ENCODE peak calls at places on chromosomes 13 and 19, in five cellular contexts. K is posterior cingulate gyrus; M is neural crest cell; C is activated CD4-positive, alpha-beta memory T cell treated with anti-CD3 and anti-CD28 coated beads, Interleukin-2, amount 10 ng/mL, durations not matched to agents 7 days and 5 days; J is cardiac fibroblast. H is an unnamed sample.

GRCh38 chr19:18596752-18597157 is 8.2 kb downstream of the REX1BD start:
- DNase-seq in K (no peak), M (no peak), C (no peak), J (peak), H (peak)

GRCh38 chr19:3479177-3479818 is 1.0 kb downstream of the SMIM24 start:
- DNase-seq in K (no peak), M (no peak), C (peak), J (peak), H (peak)

GRCh38 chr19:43354305-43354627 is 780 bp downstream of the CD177 start:
- DNase-seq in K (no peak), M (peak), C (no peak), J (no peak), H (peak)

GRCh38 chr19:52957591-52957990 is 5.1 kb downstream of the ZNF816 start:
- DNase-seq in K (no peak), M (no peak), C (no peak), J (no peak), H (no peak)

GRCh38 chr13:75544681-75545333 is 4.8 kb upstream of the UCHL3 start:
- DNase-seq in K (no peak), M (no peak), C (no peak), J (peak), H (no peak)

GRCh38 chr13:66578305-66578704 is 651.8 kb downstream of the PCDH9 start:
- DNase-seq in K (no peak), M (no peak), C (no peak), J (peak), H (no peak)

GRCh38 chr13:21033866-21034601 is 27.4 kb downstream of the LATS2 start:
- DNase-seq in K (no peak), M (no peak), C (no peak), J (peak), H (peak)

GRCh38 chr19:15300533-15301194 is 31.7 kb downstream of the BRD4 start:
- DNase-seq in K (no peak), M (no peak), C (no peak), J (peak), H (no peak)

GRCh38 chr13:49956131-49956530 is 20.0 kb upstream of the SPRYD7 start:
- DNase-seq in K (no peak), M (no peak), C (no peak), J (no peak), H (no peak)

GRCh38 chr13:27980280-27980998 is 8.1 kb downstream of the URAD start:
- DNase-seq in K (no peak), M (no peak), C (no peak), J (no peak), H (no peak)

GRCh38 chr13:76266566-76266965 is 619.6 kb downstream of the KCTD12 start:
- DNase-seq in K (no peak), M (no peak), C (no peak), J (no peak), H (no peak)

GRCh38 chr19:47013041-47013517 is 6.6 kb upstream of the NPAS1 start:
- DNase-seq in K (peak), M (peak), C (peak), J (peak), H (peak)

GRCh38 chr13:25654332-25654731 is 282.6 kb downstream of the ATP8A2 start:
- DNase-seq in K (no peak), M (no peak), C (no peak), J (no peak), H (no peak)

GRCh38 chr13:80100636-80101035 is 240.3 kb downstream of the SPRY2 start:
- DNase-seq in K (no peak), M (no peak), C (no peak), J (peak), H (no peak)